ENCODE peak calls at places on chromosomes 13 and 19, in four cellular contexts. G is breast epithelium, V is transverse colon, E is tibial nerve. L is an unnamed sample. For H3K27me3 and H3K4me1, the result is how much of the 10 kb centered on the place peaks cover.

GRCh38 chr19:48739400-48739825 is 997 bp downstream of the RASIP1 start:
- DNase-seq in E (no peak), V (no peak), G (no peak), L (no peak)

GRCh38 chr13:110108348-110109139 is 198.4 kb downstream of the COL4A1 start:
- DNase-seq in G (peak), E (peak), V (peak), L (peak)

GRCh38 chr13:41071775-41072174 is 10.5 kb downstream of the WBP4 start:
- DNase-seq in G (no peak), V (no peak), E (no peak), L (no peak)

GRCh38 chr13:24500977-24501376 is 11.6 kb downstream of the PARP4 start:
- DNase-seq in E (no peak), G (no peak), V (no peak), L (no peak)

GRCh38 chr13:75135325-75135825 is 346.6 kb downstream of the TBC1D4 start:
- DNase-seq in V (no peak), G (no peak), E (no peak), L (no peak)

GRCh38 chr19:7748756-7749155 is 1.4 kb upstream of the CD209 start:
- DNase-seq in G (no peak), E (no peak), V (no peak), L (no peak)

GRCh38 chr19:40190891-40191835 is at the start of gene MAP3K10:
- DNase-seq in E (peak), V (peak), G (no peak), L (no peak)

GRCh38 chr19:48419158-48419920 is 25.9 kb downstream of the GRIN2D start:
- DNase-seq in G (no peak), V (peak), E (no peak), L (no peak)

GRCh38 chr19:32677657-32678056 is 2.0 kb downstream of the RGS9BP start:
- DNase-seq in G (no peak), E (no peak), V (no peak), L (no peak)

GRCh38 chr13:29529755-29530154 is 65.7 kb downstream of the SLC7A1 start:
- DNase-seq in V (no peak), G (no peak), E (no peak), L (no peak)

GRCh38 chr19:31138077-31138476 is 211.2 kb downstream of the TSHZ3 start:
- DNase-seq in G (no peak), V (peak), E (no peak), L (no peak)

GRCh38 chr13:50514249-50514648 is 329.2 kb downstream of the DLEU7 start:
- DNase-seq in E (no peak), V (no peak), G (no peak), L (no peak)

GRCh38 chr19:46993622-46994021 is 26.0 kb upstream of the NPAS1 start:
- DNase-seq in E (no peak), G (no peak), V (no peak), L (no peak)

GRCh38 chr13:112245959-112246358 is 130.2 kb upstream of the SPACA7 start:
- DNase-seq in E (no peak), V (no peak), G (no peak), L (no peak)

GRCh38 chr19:44848805-44849457 is 2.8 kb downstream of the NECTIN2 start:
- DNase-seq in G (no peak), V (no peak), E (no peak), L (no peak)

GRCh38 chr19:44845612-44846454 is at the start of gene NECTIN2:
- DNase-seq in E (peak), G (peak), V (peak), L (peak)

GRCh38 chr19:44848036-44848804 is 2.1 kb downstream of the NECTIN2 start:
- DNase-seq in G (peak), E (no peak), V (no peak), L (peak)

GRCh38 chr19:44846455-44847143 is 502 bp downstream of the NECTIN2 start:
- DNase-seq in E (no peak), G (peak), V (peak), L (no peak)

GRCh38 chr19:44847144-44848035 is 1.3 kb downstream of the NECTIN2 start:
- DNase-seq in V (peak), G (peak), E (peak), L (peak)
- H3K4me3 ChIP-seq in V (peak), G (peak), E (peak), L (peak)

DNA sequence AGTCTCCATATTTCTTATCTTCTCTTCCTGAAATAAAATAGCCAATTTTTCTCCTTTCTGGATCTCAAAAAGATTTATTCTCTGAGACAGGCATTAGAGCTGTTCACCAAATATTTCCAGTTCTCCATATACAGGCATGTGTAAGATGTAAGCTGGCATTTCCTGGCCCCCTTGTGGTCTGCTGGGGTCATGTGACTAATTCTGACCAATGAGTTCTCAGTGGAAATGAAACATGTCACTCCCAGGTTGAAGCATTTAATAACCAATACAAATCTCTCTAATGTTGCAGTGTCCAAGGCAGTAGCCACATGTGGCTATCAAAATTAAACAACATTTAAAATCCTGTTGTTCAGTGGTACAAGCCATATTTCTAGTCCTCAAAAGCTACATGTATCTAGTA is 14.8 kb upstream of the CACNA1A start:
- DNase-seq in G (no peak), E (no peak), V (no peak), L (no peak)
- H3K27me3 ChIP-seq in G (under half), E (under half), V (under half), L (under half)

DNA sequence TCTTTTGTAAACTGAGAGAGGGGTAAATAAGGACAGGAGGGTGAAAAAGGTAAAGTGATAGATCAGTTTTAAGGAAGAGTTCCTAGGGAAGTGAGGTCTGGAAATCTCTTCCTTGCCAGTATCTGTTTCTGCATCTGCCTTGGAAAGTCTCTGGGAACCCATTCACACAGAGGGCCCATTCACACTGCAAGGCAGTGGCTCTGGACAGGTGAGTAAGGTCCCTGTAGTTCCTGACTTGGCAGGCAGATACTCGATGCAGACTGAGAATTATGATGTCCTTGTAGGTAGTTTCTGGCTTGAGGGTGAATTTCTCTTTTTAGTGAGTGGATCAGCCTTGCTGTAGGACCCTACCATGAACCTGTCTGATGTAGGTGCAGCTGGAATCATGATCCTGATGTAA is 293.3 kb downstream of the NALCN start:
- DNase-seq in E (no peak), V (no peak), G (no peak), L (no peak)
- H3K4me1 ChIP-seq in E (under half), V (under half), G (under half), L (under half)

GRCh38 chr19:3433313-3433712 is 47.0 kb downstream of the SMIM24 start:
- DNase-seq in G (no peak), V (no peak), E (no peak), L (no peak)
- H3K4me3 ChIP-seq in G (no peak), V (no peak), E (no peak), L (no peak)

L was measured in ascending aorta.